ENCODE peak calls at places on chromosomes 7 and 10, in ten cellular contexts. One of them, this sample, is unnamed.

GRCh38 chr10:128316327-128316726 is 190.1 kb upstream of the MKI67 start:
- DNase-seq in globus pallidus: no peak
- DNase-seq in mesendoderm: no peak
- DNase-seq in stimulated activated naive B cell treated with anti-CD40 and anti-IgM and Interleukin-4, amounts not matched to agents 10 μg/mL and 1 μg/mL and 100 μg/mL, for 72 hours: no peak
- DNase-seq in hippocampal formation: no peak
- DNase-seq in GM12891: no peak
- DNase-seq in central memory CD4-positive, alpha-beta T cell: no peak
- DNase-seq in T-helper 9 cell: no peak
- DNase-seq in ovary: no peak
- DNase-seq in activated naive CD4-positive, alpha-beta T cell: no peak
- DNase-seq in this sample: no peak

GRCh38 chr7:112989531-112989930 is 97.1 kb downstream of the GPR85 start:
- DNase-seq in central memory CD4-positive, alpha-beta T cell: no peak
- DNase-seq in GM12891: no peak
- DNase-seq in mesendoderm: no peak
- DNase-seq in ovary: no peak
- DNase-seq in T-helper 9 cell: no peak
- DNase-seq in globus pallidus: no peak
- DNase-seq in activated naive CD4-positive, alpha-beta T cell: no peak
- DNase-seq in stimulated activated naive B cell treated with anti-CD40 and anti-IgM and Interleukin-4, amounts not matched to agents 10 μg/mL and 1 μg/mL and 100 μg/mL, for 72 hours: no peak
- DNase-seq in hippocampal formation: no peak
- DNase-seq in this sample: no peak

GRCh38 chr7:99949645-99950228 is 20.3 kb upstream of the GJC3 start:
- DNase-seq in GM12891: no peak
- DNase-seq in activated naive CD4-positive, alpha-beta T cell: no peak
- DNase-seq in globus pallidus: no peak
- DNase-seq in stimulated activated naive B cell treated with anti-CD40 and anti-IgM and Interleukin-4, amounts not matched to agents 10 μg/mL and 1 μg/mL and 100 μg/mL, for 72 hours: no peak
- DNase-seq in T-helper 9 cell: no peak
- DNase-seq in central memory CD4-positive, alpha-beta T cell: no peak
- DNase-seq in mesendoderm: peak
- DNase-seq in ovary: no peak
- DNase-seq in hippocampal formation: no peak
- DNase-seq in this sample: no peak

GRCh38 chr7:17405786-17406185 is 107.3 kb downstream of the AHR start:
- DNase-seq in globus pallidus: no peak
- DNase-seq in stimulated activated naive B cell treated with anti-CD40 and anti-IgM and Interleukin-4, amounts not matched to agents 10 μg/mL and 1 μg/mL and 100 μg/mL, for 72 hours: no peak
- DNase-seq in central memory CD4-positive, alpha-beta T cell: no peak
- DNase-seq in T-helper 9 cell: no peak
- DNase-seq in mesendoderm: no peak
- DNase-seq in hippocampal formation: no peak
- DNase-seq in activated naive CD4-positive, alpha-beta T cell: no peak
- DNase-seq in ovary: no peak
- DNase-seq in GM12891: no peak
- DNase-seq in this sample: no peak

GRCh38 chr7:107596881-107597581 is 17.0 kb downstream of the BCAP29 start:
- DNase-seq in globus pallidus: no peak
- DNase-seq in central memory CD4-positive, alpha-beta T cell: no peak
- DNase-seq in stimulated activated naive B cell treated with anti-CD40 and anti-IgM and Interleukin-4, amounts not matched to agents 10 μg/mL and 1 μg/mL and 100 μg/mL, for 72 hours: no peak
- DNase-seq in hippocampal formation: no peak
- DNase-seq in GM12891: no peak
- DNase-seq in mesendoderm: peak
- DNase-seq in T-helper 9 cell: no peak
- DNase-seq in ovary: no peak
- DNase-seq in activated naive CD4-positive, alpha-beta T cell: no peak
- DNase-seq in this sample: no peak

GRCh38 chr10:3192856-3193635 is 20.5 kb upstream of the PITRM1 start:
- DNase-seq in stimulated activated naive B cell treated with anti-CD40 and anti-IgM and Interleukin-4, amounts not matched to agents 10 μg/mL and 1 μg/mL and 100 μg/mL, for 72 hours: peak
- DNase-seq in T-helper 9 cell: peak
- DNase-seq in mesendoderm: peak
- DNase-seq in ovary: peak
- DNase-seq in central memory CD4-positive, alpha-beta T cell: peak
- DNase-seq in hippocampal formation: peak
- DNase-seq in activated naive CD4-positive, alpha-beta T cell: peak
- DNase-seq in GM12891: peak
- DNase-seq in globus pallidus: peak
- DNase-seq in this sample: no peak

GRCh38 chr10:122282909-122283308 is 11.8 kb downstream of the BTBD16 start:
- DNase-seq in stimulated activated naive B cell treated with anti-CD40 and anti-IgM and Interleukin-4, amounts not matched to agents 10 μg/mL and 1 μg/mL and 100 μg/mL, for 72 hours: no peak
- DNase-seq in globus pallidus: no peak
- DNase-seq in T-helper 9 cell: no peak
- DNase-seq in hippocampal formation: no peak
- DNase-seq in GM12891: no peak
- DNase-seq in ovary: no peak
- DNase-seq in mesendoderm: peak
- DNase-seq in central memory CD4-positive, alpha-beta T cell: no peak
- DNase-seq in activated naive CD4-positive, alpha-beta T cell: no peak
- DNase-seq in this sample: no peak

GRCh38 chr7:74027683-74028320 is at the start of gene ELN:
- DNase-seq in stimulated activated naive B cell treated with anti-CD40 and anti-IgM and Interleukin-4, amounts not matched to agents 10 μg/mL and 1 μg/mL and 100 μg/mL, for 72 hours: no peak
- DNase-seq in mesendoderm: peak
- DNase-seq in ovary: peak
- DNase-seq in central memory CD4-positive, alpha-beta T cell: no peak
- DNase-seq in GM12891: no peak
- DNase-seq in activated naive CD4-positive, alpha-beta T cell: no peak
- DNase-seq in hippocampal formation: peak
- DNase-seq in globus pallidus: peak
- DNase-seq in T-helper 9 cell: no peak
- DNase-seq in this sample: no peak

GRCh38 chr10:33706746-33707145 is 372.3 kb upstream of the NRP1 start:
- DNase-seq in central memory CD4-positive, alpha-beta T cell: no peak
- DNase-seq in GM12891: no peak
- DNase-seq in stimulated activated naive B cell treated with anti-CD40 and anti-IgM and Interleukin-4, amounts not matched to agents 10 μg/mL and 1 μg/mL and 100 μg/mL, for 72 hours: no peak
- DNase-seq in hippocampal formation: no peak
- DNase-seq in ovary: no peak
- DNase-seq in mesendoderm: no peak
- DNase-seq in globus pallidus: no peak
- DNase-seq in T-helper 9 cell: no peak
- DNase-seq in activated naive CD4-positive, alpha-beta T cell: no peak
- DNase-seq in this sample: no peak

GRCh38 chr7:1692500-1693418 is 22.7 kb downstream of the ELFN1 start:
- DNase-seq in globus pallidus: no peak
- DNase-seq in GM12891: no peak
- DNase-seq in ovary: peak
- DNase-seq in T-helper 9 cell: no peak
- DNase-seq in mesendoderm: no peak
- DNase-seq in hippocampal formation: no peak
- DNase-seq in activated naive CD4-positive, alpha-beta T cell: no peak
- DNase-seq in stimulated activated naive B cell treated with anti-CD40 and anti-IgM and Interleukin-4, amounts not matched to agents 10 μg/mL and 1 μg/mL and 100 μg/mL, for 72 hours: no peak
- DNase-seq in central memory CD4-positive, alpha-beta T cell: no peak
- DNase-seq in this sample: no peak

GRCh38 chr10:71999360-72000072 is 35.3 kb downstream of the CHST3 start:
- DNase-seq in GM12891: no peak
- DNase-seq in hippocampal formation: peak
- DNase-seq in activated naive CD4-positive, alpha-beta T cell: no peak
- DNase-seq in T-helper 9 cell: no peak
- DNase-seq in globus pallidus: peak
- DNase-seq in ovary: peak
- DNase-seq in central memory CD4-positive, alpha-beta T cell: no peak
- DNase-seq in mesendoderm: peak
- DNase-seq in stimulated activated naive B cell treated with anti-CD40 and anti-IgM and Interleukin-4, amounts not matched to agents 10 μg/mL and 1 μg/mL and 100 μg/mL, for 72 hours: no peak
- DNase-seq in this sample: no peak